ENCODE peak calls at places on chromosomes 1 and 21, in ten cellular contexts. S is activated T-helper 1 cell treated with anti-CD3 and anti-CD28 coated beads, Interleukin-2, amount 50 U/mL, for 16 hours; F is activated naive CD4-positive, alpha-beta T cell treated with anti-CD3 and anti-CD28 coated beads, Interleukin-2, amount 10 ng/mL, durations not matched to agents 7 days and 5 days; W is Kasumi-1; K is iPS-NIHi11; P is H54; Q is A549; Y is IMR-90; A is progenitor cell of endocrine pancreas; E is stimulated activated CD8-positive, alpha-beta memory T cell treated with anti-CD3 and anti-CD28 coated beads, Interleukin-4, amount 100 ng/mL, for 4 hours. B is an unnamed sample.

GRCh38 chr1:199101635-199102034 is 462.8 kb downstream of the PTPRC start:
- DNase-seq in P (no peak), K (no peak), E (no peak), Y (no peak), W (no peak), F (no peak), S (no peak), A (no peak), Q (no peak), B (no peak)

GRCh38 chr21:31124005-31124404 is 85.7 kb upstream of the KRTAP19-8 start:
- DNase-seq in Q (no peak), Y (no peak), S (no peak), E (no peak), A (no peak), P (no peak), W (peak), F (no peak), K (no peak), B (no peak)

GRCh38 chr1:49102752-49103151 is 326.1 kb upstream of the BEND5 start:
- DNase-seq in S (no peak), Y (no peak), K (no peak), A (no peak), Q (no peak), P (peak), E (no peak), F (no peak), W (no peak), B (peak)

GRCh38 chr1:9008236-9008635 is 18.0 kb downstream of the SLC2A7 start:
- DNase-seq in Q (no peak), A (no peak), P (no peak), S (no peak), K (no peak), W (no peak), Y (no peak), E (no peak), F (no peak), B (no peak)

GRCh38 chr1:202192770-202193613 is 607 bp upstream of the LGR6 start:
- DNase-seq in E (no peak), P (peak), Y (peak), F (peak), K (peak), Q (peak), S (peak), W (peak), A (peak), B (peak)

GRCh38 chr1:235588916-235589515 is 60.6 kb downstream of the GNG4 start:
- DNase-seq in F (no peak), Y (peak), P (peak), S (no peak), K (no peak), E (no peak), A (no peak), Q (no peak), W (no peak), B (peak)

GRCh38 chr1:39301606-39302005 is 97.1 kb downstream of the MACF1 start:
- DNase-seq in Q (no peak), E (no peak), K (no peak), F (no peak), W (no peak), S (no peak), Y (peak), A (no peak), P (no peak), B (peak)

GRCh38 chr1:168135116-168135981 is 1.4 kb downstream of the GPR161 start:
- DNase-seq in Y (no peak), Q (no peak), E (no peak), F (no peak), W (no peak), S (no peak), K (no peak), A (no peak), P (no peak), B (peak)

GRCh38 chr1:24362982-24363614 is 43.9 kb downstream of the GRHL3 start:
- DNase-seq in E (no peak), K (no peak), Q (no peak), S (no peak), W (no peak), A (no peak), Y (peak), P (peak), F (no peak), B (peak)

GRCh38 chr1:8239039-8239305 is 78.9 kb upstream of the SLC45A1 start:
- DNase-seq in S (no peak), P (no peak), A (no peak), Q (no peak), K (no peak), W (no peak), Y (peak), E (no peak), F (no peak), B (peak)

GRCh38 chr1:24275510-24275909 is 43.6 kb upstream of the GRHL3 start:
- DNase-seq in K (no peak), P (no peak), E (no peak), F (no peak), Y (peak), W (no peak), Q (no peak), A (no peak), S (no peak), B (peak)

GRCh38 chr1:165376041-165376810 is 19.7 kb upstream of the LMX1A start:
- DNase-seq in E (no peak), Y (peak), W (peak), K (peak), P (no peak), A (peak), F (no peak), Q (no peak), S (no peak), B (peak)

GRCh38 chr1:165265196-165265838 is 91.2 kb downstream of the LMX1A start:
- DNase-seq in Y (no peak), S (no peak), A (no peak), P (no peak), E (no peak), K (no peak), F (no peak), Q (no peak), W (no peak), B (no peak)

GRCh38 chr1:215416497-215416896 is 150.6 kb upstream of the KCTD3 start:
- DNase-seq in K (no peak), Y (no peak), F (no peak), W (no peak), E (no peak), P (no peak), A (no peak), Q (no peak), S (no peak), B (no peak)

GRCh38 chr21:40146201-40146890 is 279.1 kb downstream of the PCP4 start:
- DNase-seq in W (no peak), E (no peak), Q (no peak), K (no peak), S (no peak), P (no peak), F (no peak), A (no peak), Y (no peak), B (peak)

GRCh38 chr1:231934797-231935196 is 308.2 kb downstream of the DISC1 start:
- DNase-seq in W (no peak), S (no peak), A (no peak), P (no peak), K (no peak), E (no peak), Q (no peak), F (no peak), Y (peak), B (peak)

GRCh38 chr1:39901486-39902120 is at the start of gene MYCL:
- DNase-seq in Q (peak), W (peak), Y (peak), A (peak), F (peak), S (peak), E (peak), P (peak), K (peak), B (peak)

GRCh38 chr1:232657426-232657825 is 27.5 kb upstream of the SIPA1L2 start:
- DNase-seq in W (no peak), E (no peak), K (no peak), A (no peak), Y (no peak), F (no peak), S (no peak), P (no peak), Q (no peak), B (no peak)

GRCh38 chr1:226820935-226821718 is 49.3 kb upstream of the PSEN2 start:
- DNase-seq in E (no peak), S (no peak), A (no peak), Y (peak), Q (peak), P (peak), K (no peak), W (no peak), F (no peak), B (peak)

GRCh38 chr1:29379438-29380073 is 143.2 kb downstream of the PTPRU start:
- DNase-seq in E (no peak), Y (peak), S (no peak), F (no peak), K (peak), Q (no peak), W (peak), P (no peak), A (peak), B (peak)

GRCh38 chr21:21973806-21974205 is 975.6 kb downstream of the NCAM2 start:
- DNase-seq in F (no peak), Y (no peak), K (peak), P (no peak), A (no peak), E (no peak), W (no peak), Q (no peak), S (no peak), B (no peak)

GRCh38 chr1:169108897-169109560 is 2.5 kb downstream of the ATP1B1 start:
- DNase-seq in A (no peak), Q (no peak), P (no peak), K (no peak), S (no peak), Y (peak), F (peak), E (no peak), W (peak), B (peak)

GRCh38 chr1:109198043-109198695 is 15.5 kb upstream of the SARS1 start:
- DNase-seq in F (no peak), Q (peak), W (no peak), E (no peak), Y (peak), A (no peak), K (no peak), P (peak), S (no peak), B (peak)

GRCh38 chr1:108951242-108951641 is 12.0 kb downstream of the CLCC1 start:
- DNase-seq in A (no peak), S (no peak), K (no peak), Y (no peak), Q (no peak), E (no peak), F (no peak), P (no peak), W (no peak), B (no peak)

GRCh38 chr1:168245042-168245441 is 19.2 kb downstream of the SFT2D2 start:
- DNase-seq in E (no peak), W (no peak), A (no peak), Q (no peak), Y (no peak), K (no peak), S (no peak), F (no peak), P (no peak), B (no peak)

GRCh38 chr1:187121661-187122060 is 292.9 kb downstream of the PLA2G4A start:
- DNase-seq in E (no peak), W (no peak), K (no peak), S (no peak), P (no peak), A (no peak), Q (no peak), F (no peak), Y (no peak), B (no peak)

GRCh38 chr1:101257500-101258325 is 20.9 kb downstream of the S1PR1 start:
- DNase-seq in S (no peak), A (no peak), K (no peak), P (no peak), F (peak), E (no peak), W (peak), Y (no peak), Q (no peak), B (peak)

GRCh38 chr1:111863401-111863800 is 107.7 kb downstream of the DDX20 start:
- DNase-seq in F (no peak), K (no peak), W (no peak), Q (no peak), A (no peak), P (no peak), Y (no peak), E (no peak), S (no peak), B (no peak)

GRCh38 chr1:8323706-8324105 is 5.8 kb downstream of the SLC45A1 start:
- DNase-seq in Y (no peak), S (no peak), Q (no peak), K (no peak), A (no peak), P (no peak), E (no peak), W (no peak), F (no peak), B (no peak)

GRCh38 chr1:31980835-31981782 is 32.6 kb upstream of the KHDRBS1 start:
- DNase-seq in A (no peak), K (no peak), Q (no peak), P (no peak), F (no peak), Y (no peak), S (no peak), E (no peak), W (no peak), B (no peak)

GRCh38 chr1:57850572-57850971 is 426.7 kb upstream of the DAB1 start:
- DNase-seq in S (no peak), W (no peak), Q (no peak), E (no peak), K (no peak), P (no peak), Y (no peak), A (no peak), F (no peak), B (no peak)

GRCh38 chr1:13617108-13617507 is 33.5 kb downstream of the PDPN start:
- DNase-seq in E (no peak), F (no peak), Y (no peak), S (no peak), W (no peak), Q (no peak), A (no peak), P (no peak), K (no peak), B (no peak)

GRCh38 chr21:36804867-36805611 is 106.1 kb downstream of the SIM2 start:
- DNase-seq in F (no peak), A (no peak), K (no peak), Q (no peak), Y (no peak), E (no peak), S (no peak), P (no peak), W (no peak), B (no peak)

GRCh38 chr1:6612641-6613360 is 730 bp upstream of the PHF13 start:
- DNase-seq in S (no peak), P (peak), Q (no peak), F (no peak), K (no peak), W (no peak), Y (peak), A (peak), E (no peak), B (peak)

GRCh38 chr1:29837306-29837646 is 601.0 kb downstream of the PTPRU start:
- DNase-seq in W (no peak), A (no peak), Y (no peak), S (no peak), E (no peak), Q (no peak), K (no peak), F (no peak), P (no peak), B (no peak)

GRCh38 chr1:117339866-117340357 is 27.3 kb upstream of the MAN1A2 start:
- DNase-seq in S (no peak), F (peak), P (no peak), K (peak), Y (peak), E (no peak), A (no peak), Q (peak), W (no peak), B (peak)